ENCODE peak calls at places on chromosomes 3 and 15, in ten cellular contexts. One of them, this sample, is unnamed.

GRCh38 chr15:79769933-79770332 is 126.9 kb downstream of the MTHFS start:
- DNase-seq in dorsolateral prefrontal cortex: no peak
- DNase-seq in endothelial cell of umbilical vein: no peak
- DNase-seq in choroid plexus epithelial cell: no peak
- DNase-seq in mesothelial cell of epicardium: no peak
- DNase-seq in sigmoid colon: no peak
- DNase-seq in GM12878: no peak
- DNase-seq in pancreas: no peak
- DNase-seq in mucosa of descending colon: no peak
- DNase-seq in A549: no peak
- DNase-seq in this sample: no peak

GRCh38 chr3:40207796-40208195 is 101.7 kb upstream of the EIF1B start:
- DNase-seq in dorsolateral prefrontal cortex: no peak
- DNase-seq in endothelial cell of umbilical vein: no peak
- DNase-seq in choroid plexus epithelial cell: peak
- DNase-seq in mesothelial cell of epicardium: no peak
- DNase-seq in sigmoid colon: no peak
- DNase-seq in GM12878: no peak
- DNase-seq in pancreas: no peak
- DNase-seq in mucosa of descending colon: no peak
- DNase-seq in A549: no peak
- DNase-seq in this sample: no peak

GRCh38 chr3:169476289-169476688 is 187.2 kb downstream of the MECOM start:
- DNase-seq in dorsolateral prefrontal cortex: no peak
- DNase-seq in endothelial cell of umbilical vein: no peak
- DNase-seq in choroid plexus epithelial cell: no peak
- DNase-seq in mesothelial cell of epicardium: no peak
- DNase-seq in sigmoid colon: no peak
- DNase-seq in GM12878: no peak
- DNase-seq in pancreas: no peak
- DNase-seq in mucosa of descending colon: no peak
- DNase-seq in A549: no peak
- DNase-seq in this sample: no peak

GRCh38 chr15:70269331-70269911 is 171.7 kb upstream of the TLE3 start:
- DNase-seq in dorsolateral prefrontal cortex: no peak
- DNase-seq in endothelial cell of umbilical vein: no peak
- DNase-seq in choroid plexus epithelial cell: no peak
- DNase-seq in mesothelial cell of epicardium: no peak
- DNase-seq in sigmoid colon: no peak
- DNase-seq in GM12878: no peak
- DNase-seq in pancreas: peak
- DNase-seq in mucosa of descending colon: no peak
- DNase-seq in A549: no peak
- DNase-seq in this sample: no peak

GRCh38 chr3:100226712-100227429 is 33.9 kb upstream of the TBC1D23 start:
- DNase-seq in dorsolateral prefrontal cortex: no peak
- DNase-seq in endothelial cell of umbilical vein: no peak
- DNase-seq in choroid plexus epithelial cell: peak
- DNase-seq in mesothelial cell of epicardium: no peak
- DNase-seq in sigmoid colon: no peak
- DNase-seq in GM12878: no peak
- DNase-seq in pancreas: no peak
- DNase-seq in mucosa of descending colon: no peak
- DNase-seq in A549: no peak
- DNase-seq in this sample: no peak

GRCh38 chr15:96162322-96162721 is 168.2 kb upstream of the NR2F2 start:
- DNase-seq in dorsolateral prefrontal cortex: no peak
- DNase-seq in endothelial cell of umbilical vein: no peak
- DNase-seq in choroid plexus epithelial cell: no peak
- DNase-seq in mesothelial cell of epicardium: no peak
- DNase-seq in sigmoid colon: no peak
- DNase-seq in GM12878: no peak
- DNase-seq in pancreas: peak
- DNase-seq in mucosa of descending colon: no peak
- DNase-seq in A549: no peak
- DNase-seq in this sample: no peak

GRCh38 chr3:149371001-149371722 is 6.3 kb downstream of the TM4SF1 start:
- DNase-seq in dorsolateral prefrontal cortex: no peak
- DNase-seq in endothelial cell of umbilical vein: peak
- DNase-seq in choroid plexus epithelial cell: peak
- DNase-seq in mesothelial cell of epicardium: no peak
- DNase-seq in sigmoid colon: no peak
- DNase-seq in GM12878: no peak
- DNase-seq in pancreas: no peak
- DNase-seq in mucosa of descending colon: peak
- DNase-seq in A549: no peak
- DNase-seq in this sample: no peak

GRCh38 chr3:183953471-183954070 is 64.1 kb downstream of the ABCC5 start:
- DNase-seq in dorsolateral prefrontal cortex: no peak
- DNase-seq in endothelial cell of umbilical vein: no peak
- DNase-seq in choroid plexus epithelial cell: no peak
- DNase-seq in mesothelial cell of epicardium: no peak
- DNase-seq in sigmoid colon: no peak
- DNase-seq in GM12878: no peak
- DNase-seq in pancreas: no peak
- DNase-seq in mucosa of descending colon: no peak
- DNase-seq in A549: no peak
- DNase-seq in this sample: no peak

GRCh38 chr3:177236704-177237103 is 39.4 kb upstream of the TBL1XR1 start:
- DNase-seq in dorsolateral prefrontal cortex: no peak
- DNase-seq in endothelial cell of umbilical vein: no peak
- DNase-seq in choroid plexus epithelial cell: no peak
- DNase-seq in mesothelial cell of epicardium: no peak
- DNase-seq in sigmoid colon: no peak
- DNase-seq in GM12878: no peak
- DNase-seq in pancreas: no peak
- DNase-seq in mucosa of descending colon: no peak
- DNase-seq in A549: no peak
- DNase-seq in this sample: no peak

GRCh38 chr3:11085078-11085840 is 69.0 kb upstream of the HRH1 start:
- DNase-seq in dorsolateral prefrontal cortex: no peak
- DNase-seq in endothelial cell of umbilical vein: no peak
- DNase-seq in choroid plexus epithelial cell: no peak
- DNase-seq in mesothelial cell of epicardium: no peak
- DNase-seq in sigmoid colon: no peak
- DNase-seq in GM12878: no peak
- DNase-seq in pancreas: no peak
- DNase-seq in mucosa of descending colon: no peak
- DNase-seq in A549: no peak
- DNase-seq in this sample: no peak

GRCh38 chr3:164539215-164539614 is 539.1 kb downstream of the SI start:
- DNase-seq in dorsolateral prefrontal cortex: no peak
- DNase-seq in endothelial cell of umbilical vein: no peak
- DNase-seq in choroid plexus epithelial cell: no peak
- DNase-seq in mesothelial cell of epicardium: no peak
- DNase-seq in sigmoid colon: no peak
- DNase-seq in GM12878: no peak
- DNase-seq in pancreas: peak
- DNase-seq in mucosa of descending colon: no peak
- DNase-seq in A549: no peak
- DNase-seq in this sample: no peak

GRCh38 chr15:93088200-93088980 is 621 bp downstream of the RGMA start:
- DNase-seq in dorsolateral prefrontal cortex: no peak
- DNase-seq in endothelial cell of umbilical vein: no peak
- DNase-seq in choroid plexus epithelial cell: no peak
- DNase-seq in mesothelial cell of epicardium: no peak
- DNase-seq in sigmoid colon: peak
- DNase-seq in GM12878: no peak
- DNase-seq in pancreas: peak
- DNase-seq in mucosa of descending colon: no peak
- DNase-seq in A549: peak
- DNase-seq in this sample: no peak

GRCh38 chr15:79017953-79018352 is 72.6 kb downstream of the RASGRF1 start:
- DNase-seq in dorsolateral prefrontal cortex: no peak
- DNase-seq in endothelial cell of umbilical vein: no peak
- DNase-seq in choroid plexus epithelial cell: no peak
- DNase-seq in mesothelial cell of epicardium: no peak
- DNase-seq in sigmoid colon: no peak
- DNase-seq in GM12878: no peak
- DNase-seq in pancreas: no peak
- DNase-seq in mucosa of descending colon: no peak
- DNase-seq in A549: no peak
- DNase-seq in this sample: no peak

GRCh38 chr15:76931397-76932089 is at the start of gene RCN2:
- DNase-seq in dorsolateral prefrontal cortex: peak
- DNase-seq in endothelial cell of umbilical vein: peak
- DNase-seq in choroid plexus epithelial cell: peak
- DNase-seq in mesothelial cell of epicardium: peak
- DNase-seq in sigmoid colon: peak
- DNase-seq in GM12878: peak
- DNase-seq in pancreas: peak
- DNase-seq in mucosa of descending colon: peak
- DNase-seq in A549: peak
- DNase-seq in this sample: peak

GRCh38 chr3:122864498-122864897 is 69.6 kb downstream of the SLC49A4 start:
- DNase-seq in dorsolateral prefrontal cortex: no peak
- DNase-seq in endothelial cell of umbilical vein: no peak
- DNase-seq in choroid plexus epithelial cell: no peak
- DNase-seq in mesothelial cell of epicardium: no peak
- DNase-seq in sigmoid colon: no peak
- DNase-seq in GM12878: no peak
- DNase-seq in pancreas: no peak
- DNase-seq in mucosa of descending colon: no peak
- DNase-seq in A549: no peak
- DNase-seq in this sample: no peak

GRCh38 chr3:16523778-16524177 is 10.3 kb upstream of the RFTN1 start:
- DNase-seq in dorsolateral prefrontal cortex: no peak
- DNase-seq in endothelial cell of umbilical vein: no peak
- DNase-seq in choroid plexus epithelial cell: peak
- DNase-seq in mesothelial cell of epicardium: no peak
- DNase-seq in sigmoid colon: no peak
- DNase-seq in GM12878: no peak
- DNase-seq in pancreas: no peak
- DNase-seq in mucosa of descending colon: no peak
- DNase-seq in A549: no peak
- DNase-seq in this sample: no peak

GRCh38 chr3:169822540-169822939 is 9.8 kb upstream of the LRRC34 start:
- DNase-seq in dorsolateral prefrontal cortex: no peak
- DNase-seq in endothelial cell of umbilical vein: no peak
- DNase-seq in choroid plexus epithelial cell: no peak
- DNase-seq in mesothelial cell of epicardium: no peak
- DNase-seq in sigmoid colon: no peak
- DNase-seq in GM12878: no peak
- DNase-seq in pancreas: no peak
- DNase-seq in mucosa of descending colon: peak
- DNase-seq in A549: no peak
- DNase-seq in this sample: no peak

GRCh38 chr3:28348637-28349396 is at the start of the genes AZI2 and ZCWPW2:
- DNase-seq in dorsolateral prefrontal cortex: peak
- DNase-seq in endothelial cell of umbilical vein: peak
- DNase-seq in choroid plexus epithelial cell: peak
- DNase-seq in mesothelial cell of epicardium: peak
- DNase-seq in sigmoid colon: peak
- DNase-seq in GM12878: peak
- DNase-seq in pancreas: peak
- DNase-seq in mucosa of descending colon: peak
- DNase-seq in A549: peak
- DNase-seq in this sample: peak

GRCh38 chr15:63818191-63818590 is 15.6 kb downstream of the HERC1 start:
- DNase-seq in dorsolateral prefrontal cortex: peak
- DNase-seq in endothelial cell of umbilical vein: peak
- DNase-seq in choroid plexus epithelial cell: peak
- DNase-seq in mesothelial cell of epicardium: no peak
- DNase-seq in sigmoid colon: no peak
- DNase-seq in GM12878: no peak
- DNase-seq in pancreas: no peak
- DNase-seq in mucosa of descending colon: peak
- DNase-seq in A549: no peak
- DNase-seq in this sample: no peak

GRCh38 chr3:32359766-32360513 is 31.7 kb upstream of the CMTM7 start:
- DNase-seq in dorsolateral prefrontal cortex: no peak
- DNase-seq in endothelial cell of umbilical vein: no peak
- DNase-seq in choroid plexus epithelial cell: peak
- DNase-seq in mesothelial cell of epicardium: no peak
- DNase-seq in sigmoid colon: no peak
- DNase-seq in GM12878: no peak
- DNase-seq in pancreas: no peak
- DNase-seq in mucosa of descending colon: no peak
- DNase-seq in A549: peak
- DNase-seq in this sample: no peak
- TF ChIP-seq CTCF in dorsolateral prefrontal cortex: no peak
- TF ChIP-seq CTCF in endothelial cell of umbilical vein: no peak
- TF ChIP-seq CTCF in choroid plexus epithelial cell: no peak
- TF ChIP-seq CTCF in mesothelial cell of epicardium: no peak
- TF ChIP-seq CTCF in sigmoid colon: no peak
- TF ChIP-seq CTCF in GM12878: no peak
- TF ChIP-seq CTCF in pancreas: no peak
- TF ChIP-seq CTCF in mucosa of descending colon: no peak
- TF ChIP-seq CTCF in A549: no peak
- TF ChIP-seq CTCF in this sample: no peak

GRCh38 chr3:193665370-193665989 is 72.5 kb downstream of the OPA1 start:
- DNase-seq in dorsolateral prefrontal cortex: no peak
- DNase-seq in endothelial cell of umbilical vein: peak
- DNase-seq in choroid plexus epithelial cell: peak
- DNase-seq in mesothelial cell of epicardium: no peak
- DNase-seq in sigmoid colon: no peak
- DNase-seq in GM12878: no peak
- DNase-seq in pancreas: no peak
- DNase-seq in mucosa of descending colon: no peak
- DNase-seq in A549: no peak
- DNase-seq in this sample: no peak
- TF ChIP-seq CTCF in dorsolateral prefrontal cortex: peak
- TF ChIP-seq CTCF in endothelial cell of umbilical vein: no peak
- TF ChIP-seq CTCF in choroid plexus epithelial cell: peak
- TF ChIP-seq CTCF in mesothelial cell of epicardium: peak
- TF ChIP-seq CTCF in sigmoid colon: peak
- TF ChIP-seq CTCF in GM12878: no peak
- TF ChIP-seq CTCF in pancreas: peak
- TF ChIP-seq CTCF in mucosa of descending colon: no peak
- TF ChIP-seq CTCF in A549: peak
- TF ChIP-seq CTCF in this sample: no peak

GRCh38 chr15:45087513-45087912 is 26.5 kb downstream of the DUOX2 start:
- DNase-seq in dorsolateral prefrontal cortex: no peak
- DNase-seq in endothelial cell of umbilical vein: no peak
- DNase-seq in choroid plexus epithelial cell: no peak
- DNase-seq in mesothelial cell of epicardium: no peak
- DNase-seq in sigmoid colon: no peak
- DNase-seq in GM12878: no peak
- DNase-seq in pancreas: no peak
- DNase-seq in mucosa of descending colon: no peak
- DNase-seq in A549: no peak
- DNase-seq in this sample: no peak
- TF ChIP-seq CTCF in dorsolateral prefrontal cortex: no peak
- TF ChIP-seq CTCF in endothelial cell of umbilical vein: no peak
- TF ChIP-seq CTCF in choroid plexus epithelial cell: no peak
- TF ChIP-seq CTCF in mesothelial cell of epicardium: no peak
- TF ChIP-seq CTCF in sigmoid colon: no peak
- TF ChIP-seq CTCF in GM12878: no peak
- TF ChIP-seq CTCF in pancreas: no peak
- TF ChIP-seq CTCF in mucosa of descending colon: no peak
- TF ChIP-seq CTCF in A549: no peak
- TF ChIP-seq CTCF in this sample: no peak

DNA sequence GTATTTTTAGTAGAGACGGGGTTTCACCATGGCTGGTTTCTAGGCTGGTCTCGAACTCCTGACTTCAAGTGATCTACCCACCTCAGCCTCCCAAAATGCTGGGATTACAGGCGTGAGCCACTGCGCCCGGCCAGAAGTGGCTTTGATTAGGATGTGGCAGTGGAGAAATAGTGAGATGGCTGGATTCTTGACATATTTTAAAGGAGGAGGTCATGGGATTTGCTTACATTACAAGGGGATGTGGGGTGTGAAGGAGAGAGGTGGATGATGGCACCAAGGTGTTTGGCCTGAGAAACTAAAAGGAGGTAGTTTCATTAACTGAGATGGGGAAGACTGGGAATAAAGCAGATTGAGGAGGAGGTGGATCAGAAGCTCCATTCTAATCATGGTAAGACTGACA is 15.0 kb upstream of the LTF start:
- DNase-seq in dorsolateral prefrontal cortex: no peak
- DNase-seq in endothelial cell of umbilical vein: no peak
- DNase-seq in choroid plexus epithelial cell: no peak
- DNase-seq in mesothelial cell of epicardium: no peak
- DNase-seq in sigmoid colon: no peak
- DNase-seq in GM12878: no peak
- DNase-seq in pancreas: no peak
- DNase-seq in mucosa of descending colon: no peak
- DNase-seq in A549: no peak
- DNase-seq in this sample: no peak
- TF ChIP-seq CTCF in dorsolateral prefrontal cortex: no peak
- TF ChIP-seq CTCF in endothelial cell of umbilical vein: no peak
- TF ChIP-seq CTCF in choroid plexus epithelial cell: no peak
- TF ChIP-seq CTCF in mesothelial cell of epicardium: no peak
- TF ChIP-seq CTCF in sigmoid colon: no peak
- TF ChIP-seq CTCF in GM12878: no peak
- TF ChIP-seq CTCF in pancreas: no peak
- TF ChIP-seq CTCF in mucosa of descending colon: no peak
- TF ChIP-seq CTCF in A549: no peak
- TF ChIP-seq CTCF in this sample: no peak